ENCODE peak calls at places on chromosomes 12 and 14, in five cellular contexts. J is WTC11, Z is lung, T is left ventricle myocardium superior, Y is NCI-H69. H is an unnamed sample.

GRCh38 chr12:11133816-11134215 is 628 bp downstream of the TAS2R30 start:
- DNase-seq in J (no peak), Z (no peak), T (no peak), Y (no peak), H (no peak)

GRCh38 chr12:89138048-89138852 is 214.1 kb downstream of the DUSP6 start:
- DNase-seq in J (no peak), Z (no peak), T (no peak), Y (no peak), H (no peak)

GRCh38 chr12:84174115-84174514 is 738.5 kb downstream of the SLC6A15 start:
- DNase-seq in J (no peak), Z (no peak), T (no peak), Y (no peak), H (no peak)

GRCh38 chr14:55500219-55500701 is 59.8 kb upstream of the TBPL2 start:
- DNase-seq in J (peak), Z (no peak), T (no peak), Y (peak), H (no peak)

GRCh38 chr14:23569443-23570151 is 2.0 kb upstream of the AP1G2 start:
- DNase-seq in J (peak), Z (no peak), T (no peak), Y (peak), H (no peak)

GRCh38 chr14:54881761-54882401 is 20.7 kb downstream of the GCH1 start:
- DNase-seq in J (no peak), Z (no peak), T (no peak), Y (no peak), H (no peak)

GRCh38 chr12:122096014-122096413 is 17.5 kb downstream of the MLXIP start:
- DNase-seq in J (no peak), Z (no peak), T (no peak), Y (no peak), H (no peak)

GRCh38 chr12:83664650-83665049 is 977.9 kb downstream of the TMTC2 start:
- DNase-seq in J (no peak), Z (no peak), T (no peak), Y (peak), H (no peak)

GRCh38 chr14:69263364-69263763 is 3.4 kb downstream of the GALNT16 start:
- DNase-seq in J (no peak), Z (no peak), T (peak), Y (peak), H (peak)

GRCh38 chr12:75526655-75527511 is 15.5 kb upstream of the KRR1 start:
- DNase-seq in J (peak), Z (no peak), T (no peak), Y (peak), H (no peak)

GRCh38 chr12:25056011-25056410 is 107.1 kb upstream of the BCAT1 start:
- DNase-seq in J (no peak), Z (no peak), T (no peak), Y (peak), H (no peak)

GRCh38 chr12:75081305-75081704 is 128.3 kb downstream of the KCNC2 start:
- DNase-seq in J (no peak), Z (no peak), T (no peak), Y (no peak), H (no peak)

GRCh38 chr14:92507174-92507768 is 6.3 kb upstream of the RIN3 start:
- DNase-seq in J (no peak), Z (peak), T (peak), Y (peak), H (no peak)

GRCh38 chr12:89326260-89327040 is 25.9 kb downstream of the DUSP6 start:
- DNase-seq in J (no peak), Z (no peak), T (no peak), Y (no peak), H (no peak)

GRCh38 chr12:12510141-12510540 is 52.5 kb downstream of the DUSP16 start:
- DNase-seq in J (no peak), Z (no peak), T (no peak), Y (no peak), H (no peak)

GRCh38 chr12:49034287-49034622 is 15.7 kb upstream of the PRKAG1 start:
- DNase-seq in J (no peak), Z (no peak), T (no peak), Y (no peak), H (no peak)

GRCh38 chr12:64889434-64890216 is 65.2 kb downstream of the TBC1D30 start:
- DNase-seq in J (no peak), Z (no peak), T (no peak), Y (no peak), H (no peak)

GRCh38 chr14:63342381-63342780 is 23.6 kb upstream of the GPHB5 start:
- DNase-seq in J (no peak), Z (no peak), T (no peak), Y (peak), H (no peak)

GRCh38 chr12:89665556-89665955 is 43.1 kb downstream of the ATP2B1 start:
- DNase-seq in J (no peak), Z (no peak), T (no peak), Y (peak), H (no peak)

GRCh38 chr12:132640936-132641335 is 22.4 kb downstream of the P2RX2 start:
- DNase-seq in J (no peak), Z (no peak), T (no peak), Y (no peak), H (no peak)

GRCh38 chr12:125652689-125653088 is 587.5 kb downstream of the AACS start:
- DNase-seq in J (no peak), Z (no peak), T (no peak), Y (no peak), H (no peak)

GRCh38 chr12:63013302-63013701 is 78.4 kb upstream of the PPM1H start:
- DNase-seq in J (no peak), Z (no peak), T (no peak), Y (no peak), H (no peak)

GRCh38 chr14:104973215-104974145 is 4.7 kb downstream of the AHNAK2 start:
- DNase-seq in J (no peak), Z (peak), T (peak), Y (peak), H (peak)

GRCh38 chr12:121905746-121906145 is 12.6 kb upstream of the CFAP251 start:
- DNase-seq in J (no peak), Z (no peak), T (no peak), Y (no peak), H (no peak)

GRCh38 chr14:81400202-81400678 is at the start of gene STON2:
- DNase-seq in J (no peak), Z (no peak), T (no peak), Y (peak), H (no peak)

GRCh38 chr14:24238123-24238522 is 4.3 kb downstream of the TINF2 start:
- DNase-seq in J (no peak), Z (no peak), T (no peak), Y (no peak), H (no peak)

GRCh38 chr14:35196571-35196970 is 74.2 kb downstream of the PRORP start:
- DNase-seq in J (no peak), Z (no peak), T (no peak), Y (no peak), H (no peak)

GRCh38 chr14:76760331-76761197 is 704 bp upstream of the VASH1 start:
- DNase-seq in J (peak), Z (peak), T (peak), Y (no peak), H (no peak)

GRCh38 chr14:73888971-73889370 is 2.3 kb downstream of the ZNF410 start:
- DNase-seq in J (no peak), Z (no peak), T (no peak), Y (no peak), H (no peak)

GRCh38 chr12:109950625-109951024 is 45.5 kb downstream of the GIT2 start:
- DNase-seq in J (no peak), Z (no peak), T (no peak), Y (no peak), H (no peak)

GRCh38 chr12:41230756-41231155 is 42.6 kb downstream of the PDZRN4 start:
- DNase-seq in J (no peak), Z (no peak), T (no peak), Y (no peak), H (no peak)

GRCh38 chr12:125533434-125534029 is 468.3 kb downstream of the AACS start:
- DNase-seq in J (peak), Z (no peak), T (peak), Y (peak), H (no peak)

GRCh38 chr14:52442602-52443001 is 109.7 kb downstream of the TXNDC16 start:
- DNase-seq in J (no peak), Z (no peak), T (no peak), Y (no peak), H (no peak)

GRCh38 chr12:57101892-57102695 is 9.1 kb downstream of the STAT6 start:
- DNase-seq in J (no peak), Z (no peak), T (no peak), Y (no peak), H (no peak)

GRCh38 chr14:94677747-94678146 is 65.6 kb downstream of the SERPINA3 start:
- DNase-seq in J (no peak), Z (no peak), T (no peak), Y (no peak), H (no peak)

GRCh38 chr12:45232771-45233372 is 17.0 kb downstream of the ANO6 start:
- DNase-seq in J (peak), Z (peak), T (no peak), Y (no peak), H (peak)

GRCh38 chr12:8549381-8549780 is 8.7 kb upstream of the CLEC4E start:
- DNase-seq in J (no peak), Z (no peak), T (no peak), Y (no peak), H (no peak)

H was measured in right atrium auricular region.